ENCODE peak calls at places on chromosomes 4 and X, in five cellular contexts. W, E, G, Y and J are unnamed samples.

GRCh38 chr4:187424636-187425035 is 570.9 kb upstream of the ZFP42 start:
- DNase-seq in Y (no peak), G (no peak), W (no peak), E (no peak), J (no peak)

GRCh38 chr4:93781198-93781597 is 47.4 kb upstream of the ATOH1 start:
- DNase-seq in G (no peak), W (no peak), Y (no peak), E (no peak), J (no peak)

GRCh38 chr4:43148481-43148880 is 256.0 kb downstream of the GRXCR1 start:
- DNase-seq in W (no peak), G (no peak), E (no peak), Y (no peak), J (no peak)

GRCh38 chr4:167868163-167868562 is 224.2 kb upstream of the ANXA10 start:
- DNase-seq in Y (no peak), E (no peak), W (no peak), G (no peak), J (no peak)

GRCh38 chrX:80335062-80335830 is 85.0 kb upstream of the TENT5D start:
- DNase-seq in G (no peak), Y (peak; percentile 77), E (peak; percentile 70), W (peak; percentile 26), J (peak; percentile 55)

GRCh38 chr4:151801547-151802516 is 41.0 kb upstream of the GATB start:
- DNase-seq in G (peak; percentile 56), E (peak; percentile 52), Y (peak; percentile 59), W (no peak), J (peak; percentile 42)

GRCh38 chrX:150200820-150201287 is 162.3 kb upstream of the MAMLD1 start:
- DNase-seq in Y (no peak), G (no peak), W (no peak), E (peak; percentile 93), J (no peak)

GRCh38 chrX:151920101-151920500 is 7.4 kb downstream of the MAGEA4 start:
- DNase-seq in Y (no peak), W (no peak), E (no peak), G (no peak), J (no peak)

GRCh38 chrX:270848-271367 is 10.3 kb upstream of the PLCXD1 start:
- DNase-seq in E (no peak), Y (no peak), W (peak; percentile 10), G (no peak), J (no peak)

GRCh38 chr4:3286335-3287175 is 6.3 kb upstream of the RGS12 start:
- DNase-seq in W (no peak), G (peak; percentile 58), E (no peak), Y (no peak), J (no peak)

GRCh38 chr4:109332926-109333464 is 30.5 kb upstream of the COL25A1 start:
- DNase-seq in W (no peak), G (no peak), E (no peak), Y (no peak), J (no peak)

GRCh38 chrX:40484408-40485091 is 96.2 kb upstream of the ATP6AP2 start:
- DNase-seq in Y (no peak), E (no peak), W (no peak), G (no peak), J (no peak)

GRCh38 chr4:39056023-39056422 is 6.0 kb upstream of the KLHL5 start:
- DNase-seq in G (no peak), W (no peak), Y (no peak), E (no peak), J (no peak)

GRCh38 chr4:140726776-140727500 is 29.2 kb downstream of the TBC1D9 start:
- DNase-seq in W (no peak), E (peak; percentile 47), Y (no peak), G (no peak), J (peak; percentile 76)

GRCh38 chr4:1414831-1415680 is 8.8 kb upstream of the NKX1-1 start:
- DNase-seq in E (no peak), Y (no peak), W (no peak), G (no peak), J (no peak)

GRCh38 chr4:88097781-88098180 is 60.7 kb downstream of the ABCG2 start:
- DNase-seq in W (no peak), E (no peak), Y (no peak), G (no peak), J (no peak)

GRCh38 chrX:51395807-51396728 is 63.4 kb downstream of the NUDT10 start:
- DNase-seq in E (peak; percentile 11), W (no peak), Y (peak; percentile 60), G (peak; percentile 77), J (no peak)

GRCh38 chr4:5750052-5750950 is 39.3 kb downstream of the EVC start:
- DNase-seq in W (no peak), Y (no peak), G (no peak), E (no peak), J (no peak)

GRCh38 chrX:85590638-85591037 is 211.2 kb upstream of the POF1B start:
- DNase-seq in G (no peak), W (no peak), Y (no peak), E (no peak), J (no peak)

GRCh38 chr4:188778880-188779279 is 639.6 kb downstream of the TRIML1 start:
- DNase-seq in G (no peak), E (no peak), Y (no peak), W (no peak), J (no peak)

GRCh38 chrX:41667631-41668030 is 21.1 kb upstream of the GPR34 start:
- DNase-seq in Y (no peak), W (no peak), E (no peak), G (no peak), J (no peak)

GRCh38 chrX:118182050-118182449 is 65.4 kb upstream of the KLHL13 start:
- DNase-seq in Y (no peak), E (no peak), W (no peak), G (no peak), J (no peak)

GRCh38 chr4:8002525-8003309 is 63.1 kb upstream of the AFAP1 start:
- DNase-seq in G (no peak), Y (peak; percentile 53), E (no peak), W (no peak), J (no peak)

GRCh38 chr4:60805500-60806313 is 394.4 kb upstream of the ADGRL3 start:
- DNase-seq in E (peak; percentile 18), Y (no peak), G (peak; percentile 63), W (no peak), J (peak; percentile 28)

GRCh38 chr4:173763374-173763773 is 233.3 kb upstream of the HAND2 start:
- DNase-seq in W (no peak), G (no peak), E (no peak), Y (no peak), J (no peak)

GRCh38 chr4:72084587-72085011 is 52.8 kb downstream of the NPFFR2 start:
- DNase-seq in W (no peak), E (no peak), G (no peak), Y (no peak), J (no peak)

GRCh38 chr4:69308634-69309033 is 28.4 kb downstream of the UGT2B28 start:
- DNase-seq in Y (no peak), G (no peak), E (no peak), W (no peak), J (peak; percentile 23)

GRCh38 chrX:103861200-103861599 is 29.1 kb upstream of the RAB9B start:
- DNase-seq in E (no peak), W (no peak), G (no peak), Y (no peak), J (no peak)

GRCh38 chr4:53067125-53067802 is 205.1 kb downstream of the RASL11B start:
- DNase-seq in W (no peak), E (no peak), Y (no peak), G (no peak), J (no peak)

GRCh38 chr4:176838611-176839411 is 46.1 kb upstream of the VEGFC start:
- DNase-seq in Y (peak; percentile 66), G (no peak), W (peak; percentile 20), E (peak; percentile 31), J (no peak)

GRCh38 chr4:176840166-176840565 is 47.4 kb upstream of the VEGFC start:
- DNase-seq in W (no peak), Y (no peak), E (no peak), G (no peak), J (no peak)

GRCh38 chr4:176841730-176842129 is 49.0 kb upstream of the VEGFC start:
- DNase-seq in W (no peak), G (no peak), Y (no peak), E (no peak), J (no peak)

GRCh38 chr4:176837176-176837915 is 44.6 kb upstream of the VEGFC start:
- DNase-seq in W (no peak), E (no peak), Y (no peak), G (no peak), J (no peak)

GRCh38 chr4:176839656-176840055 is 46.9 kb upstream of the VEGFC start:
- DNase-seq in E (no peak), Y (no peak), G (no peak), W (no peak), J (no peak)
- H3K4me1 ChIP-seq in E (peaks cover 8% of the 10 kb centered on the region), Y (no peaks in the 10 kb centered on the region), G (no peaks in the 10 kb centered on the region), W (no peaks in the 10 kb centered on the region), J (no peaks in the 10 kb centered on the region)

GRCh38 chrX:74370482-74370881 is 50.8 kb upstream of the SLC16A2 start:
- DNase-seq in E (no peak), W (no peak), G (no peak), Y (no peak), J (no peak)
- H3K27ac ChIP-seq in E (no peak overlapping the region), W (no peak overlapping the region), G (no peak overlapping the region), Y (no peak overlapping the region), J (no peak overlapping the region)

GRCh38 chrX:25204182-25204581 is 188.4 kb upstream of the ARX start:
- DNase-seq in Y (no peak), W (no peak), G (no peak), E (no peak), J (no peak)

GRCh38 chrX:25196221-25196620 is 180.5 kb upstream of the ARX start:
- DNase-seq in E (no peak), Y (no peak), W (no peak), G (no peak), J (no peak)

GRCh38 chrX:25198253-25198652 is 182.5 kb upstream of the ARX start:
- DNase-seq in Y (no peak), E (no peak), W (no peak), G (no peak), J (no peak)

GRCh38 chrX:25202827-25203226 is 187.1 kb upstream of the ARX start:
- DNase-seq in G (no peak), E (no peak), W (no peak), Y (no peak), J (no peak)

DNA sequence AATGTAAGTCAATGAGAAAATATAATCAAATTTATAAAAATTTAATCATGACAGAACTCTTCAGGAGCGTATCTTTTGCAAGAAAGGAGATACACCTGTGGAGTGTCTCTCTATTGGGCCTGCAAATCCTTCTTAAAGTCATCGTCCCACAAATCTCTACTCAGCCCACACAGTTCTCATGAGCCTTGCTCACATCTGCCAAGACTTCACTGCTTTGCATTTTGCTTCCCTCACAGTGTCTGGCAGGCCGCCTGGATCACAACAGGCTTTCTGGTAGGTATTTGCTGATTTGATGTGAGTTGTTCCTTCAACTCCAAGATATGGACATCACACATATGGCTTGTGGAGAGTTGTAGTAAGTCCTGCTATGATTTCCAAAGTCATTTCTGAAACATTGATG is 183.1 kb upstream of the ARX start:
- DNase-seq in Y (no peak), E (no peak), G (no peak), W (no peak), J (no peak)
- H3K4me1 ChIP-seq in Y (no peaks in the 10 kb centered on the region), E (no peaks in the 10 kb centered on the region), G (no peaks in the 10 kb centered on the region), W (no peaks in the 10 kb centered on the region), J (no peaks in the 10 kb centered on the region)

GRCh38 chr4:78811034-78811433 is 34.9 kb downstream of the BMP2K start:
- DNase-seq in G (no peak), Y (no peak), E (no peak), W (no peak), J (no peak)
- H3K27ac ChIP-seq in G (no peak overlapping the region), Y (no peak overlapping the region), E (no peak overlapping the region), W (no peak overlapping the region), J (no peak overlapping the region)

GRCh38 chr4:10097906-10098769 is 18.5 kb downstream of the WDR1 start:
- DNase-seq in E (no peak), W (no peak), G (no peak), Y (no peak), J (no peak)
- H3K4me1 ChIP-seq in E (peaks cover 26% of the 10 kb centered on the region), W (peaks cover 94% of the 10 kb centered on the region), G (peaks cover 63% of the 10 kb centered on the region), Y (peaks cover 53% of the 10 kb centered on the region), J (no peaks in the 10 kb centered on the region)